ENCODE peak calls at places on chromosome 15, in five cellular contexts. O, N, Z, Q and C are unnamed samples.

GRCh38 chr15:57895291-57895690 is 170.2 kb downstream of the ALDH1A2 start:
- DNase-seq in N (no peak), O (no peak), Z (no peak), Q (no peak), C (no peak)

GRCh38 chr15:23566070-23567050 is 886 bp downstream of the MKRN3 start:
- DNase-seq in N (no peak), O (peak), Q (peak), Z (peak), C (no peak)

GRCh38 chr15:58627706-58628105 is 121.8 kb downstream of the ADAM10 start:
- DNase-seq in N (no peak), Q (no peak), Z (no peak), O (no peak), C (no peak)

GRCh38 chr15:49179433-49180190 is 9.6 kb downstream of the GALK2 start:
- DNase-seq in Z (no peak), N (no peak), Q (no peak), O (no peak), C (no peak)

GRCh38 chr15:90463381-90463780 is 66.3 kb upstream of the CRTC3 start:
- DNase-seq in N (no peak), O (no peak), Q (peak), Z (peak), C (no peak)

GRCh38 chr15:22888120-22888859 is 49.8 kb downstream of the NIPA2 start:
- DNase-seq in Z (peak), Q (no peak), N (no peak), O (no peak), C (no peak)

GRCh38 chr15:65101418-65101890 is 13.5 kb downstream of the UBAP1L start:
- DNase-seq in Q (peak), N (peak), O (peak), Z (peak), C (peak)

GRCh38 chr15:22893081-22893480 is 54.6 kb downstream of the NIPA2 start:
- DNase-seq in Z (no peak), Q (no peak), O (no peak), N (no peak), C (no peak)

GRCh38 chr15:74422723-74423442 is 10.9 kb downstream of the SEMA7A start:
- DNase-seq in Q (no peak), N (no peak), Z (peak), O (no peak), C (no peak)